ENCODE peak calls at places on chromosome 12, in six cellular contexts. P is HCT116, V is transverse colon, E is ascending aorta, M is neuronal stem cell, X is uterus. J is an unnamed sample. For H3K27me3, the result is how much of the 10 kb centered on the place peaks cover.

GRCh38 chr12:9940370-9940769 is 8.2 kb upstream of the CLEC2A start:
- DNase-seq in V (no peak), X (no peak), E (no peak), M (no peak), P (no peak), J (no peak)

GRCh38 chr12:112031472-112031871 is 18.2 kb downstream of the ERP29 start:
- DNase-seq in V (no peak), M (no peak), E (no peak), P (no peak), X (no peak), J (no peak)

GRCh38 chr12:20044836-20045235 is 323.5 kb upstream of the PDE3A start:
- DNase-seq in X (no peak), M (no peak), V (no peak), P (no peak), E (no peak), J (no peak)

GRCh38 chr12:1533205-1533601 is 61.2 kb downstream of the FBXL14 start:
- DNase-seq in E (no peak), X (no peak), M (no peak), V (no peak), P (no peak), J (no peak)

GRCh38 chr12:132282950-132283771 is 46.2 kb downstream of the GALNT9 start:
- DNase-seq in P (no peak), V (no peak), M (no peak), X (no peak), E (no peak), J (no peak)

GRCh38 chr12:24795699-24796385 is 153.1 kb downstream of the BCAT1 start:
- DNase-seq in P (no peak), V (no peak), M (no peak), E (no peak), X (no peak), J (no peak)

GRCh38 chr12:29640589-29641345 is 143.0 kb downstream of the TMTC1 start:
- DNase-seq in P (peak), X (peak), E (no peak), V (no peak), M (no peak), J (peak)

GRCh38 chr12:64608901-64609542 is 1.3 kb upstream of the RASSF3 start:
- DNase-seq in E (no peak), P (peak), V (peak), M (no peak), X (no peak), J (peak)

GRCh38 chr12:26471560-26471959 is 276.2 kb downstream of the SSPN start:
- DNase-seq in V (no peak), M (no peak), E (no peak), P (no peak), X (no peak), J (no peak)

GRCh38 chr12:60684988-60685655 is 1089.3 kb downstream of the SLC16A7 start:
- DNase-seq in P (no peak), X (no peak), V (no peak), E (no peak), M (no peak), J (no peak)

GRCh38 chr12:113318900-113319628 is 15.8 kb downstream of the SLC8B1 start:
- DNase-seq in M (no peak), X (no peak), P (no peak), V (no peak), E (no peak), J (no peak)

GRCh38 chr12:131604146-131604844 is 106.6 kb upstream of the SFSWAP start:
- DNase-seq in M (no peak), E (no peak), P (no peak), X (no peak), V (peak), J (no peak)

GRCh38 chr12:107092669-107093546 is 441 bp downstream of the CRY1 start:
- DNase-seq in V (peak), P (no peak), X (no peak), E (peak), M (peak), J (peak)

GRCh38 chr12:53327435-53328042 is 6.1 kb upstream of the AAAS start:
- DNase-seq in M (no peak), E (no peak), P (no peak), X (no peak), V (no peak), J (no peak)
- H3K27me3 ChIP-seq in M (under half), E (under half), P (under half), X (under half), V (under half), J (under half)

GRCh38 chr12:57735198-57735855 is 3.2 kb downstream of the AGAP2 start:
- DNase-seq in E (no peak), V (no peak), X (no peak), P (no peak), M (no peak), J (no peak)

GRCh38 chr12:57737467-57738141 is 938 bp downstream of the AGAP2 start:
- DNase-seq in X (no peak), P (no peak), M (no peak), E (no peak), V (no peak), J (no peak)

GRCh38 chr12:57734586-57734985 is 4.0 kb downstream of the AGAP2 start:
- DNase-seq in M (no peak), E (no peak), P (no peak), X (no peak), V (no peak), J (no peak)

GRCh38 chr12:57736743-57737466 is 1.6 kb downstream of the AGAP2 start:
- DNase-seq in X (no peak), P (no peak), V (no peak), E (no peak), M (no peak), J (no peak)

DNA sequence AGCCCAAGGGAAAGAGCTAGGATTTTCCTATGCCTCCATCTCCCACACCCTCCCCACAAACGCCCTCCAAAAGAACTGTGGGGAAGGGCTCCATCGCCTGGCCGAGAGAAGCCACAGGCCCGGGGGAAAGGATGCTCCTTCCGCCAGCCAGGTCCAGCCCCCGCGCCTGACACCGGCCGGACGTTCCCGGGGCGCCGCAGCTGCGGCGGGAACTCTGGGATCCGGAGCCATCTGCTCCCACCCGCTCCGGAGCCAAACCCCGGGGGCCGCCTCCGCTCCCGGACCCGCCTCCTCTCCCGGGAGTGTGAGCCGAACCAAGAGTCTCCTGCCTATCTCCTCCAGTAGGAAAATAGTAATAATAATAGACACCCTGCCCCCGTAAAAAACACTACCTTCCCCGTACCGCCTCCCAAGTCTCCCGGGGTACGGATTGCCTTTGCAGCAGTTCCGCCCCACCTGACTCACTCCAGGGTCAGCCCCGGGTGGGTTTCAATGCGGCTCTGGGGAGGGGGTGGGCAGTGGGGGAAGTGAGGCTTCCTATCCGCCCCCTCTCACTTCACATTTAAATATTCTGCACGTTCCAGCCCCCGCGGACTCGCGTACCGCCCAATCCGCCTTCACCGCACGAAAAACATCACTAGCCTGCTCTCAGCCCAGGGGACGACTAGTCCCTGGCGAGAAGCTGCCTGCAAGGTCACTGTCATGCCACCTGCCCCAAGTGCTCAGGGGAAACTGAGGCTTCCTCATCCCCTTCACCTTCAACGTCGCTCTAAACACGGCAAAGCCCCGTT is 2.4 kb downstream of the AGAP2 start:
- DNase-seq in M (no peak), X (peak), V (no peak), P (no peak), E (no peak), J (no peak)
- H3K27me3 ChIP-seq in M (under half), X (under half), V (half or more), P (under half), E (under half), J (under half)

GRCh38 chr12:71236133-71236660 is 78.4 kb upstream of the TSPAN8 start:
- DNase-seq in E (no peak), X (no peak), M (no peak), V (no peak), P (no peak), J (no peak)

GRCh38 chr12:71237128-71237527 is 79.3 kb upstream of the TSPAN8 start:
- DNase-seq in M (no peak), V (no peak), P (no peak), X (no peak), E (no peak), J (no peak)

GRCh38 chr12:71230542-71230941 is 72.7 kb upstream of the TSPAN8 start:
- DNase-seq in E (no peak), M (no peak), X (no peak), V (no peak), P (no peak), J (no peak)

DNA sequence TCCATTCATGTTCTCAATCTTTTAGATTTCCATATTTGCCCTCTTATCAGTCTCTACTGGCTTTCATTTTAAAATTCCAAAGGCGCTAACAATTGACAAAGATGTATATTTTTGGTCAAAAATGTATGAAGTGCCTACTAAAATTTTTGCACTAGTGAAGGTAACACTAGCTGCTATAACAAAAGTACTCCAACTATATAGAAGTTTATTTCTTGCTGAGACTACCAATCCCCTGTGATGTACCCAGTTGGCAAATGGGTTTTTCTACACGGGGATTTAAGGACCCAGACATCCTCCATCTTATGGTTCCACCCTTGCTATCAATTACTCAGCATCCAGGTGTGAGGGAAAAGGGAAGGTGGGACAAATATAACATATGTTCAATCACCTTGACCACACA is 75.3 kb upstream of the TSPAN8 start:
- DNase-seq in M (no peak), X (no peak), P (no peak), V (no peak), E (no peak), J (no peak)
- H3K27me3 ChIP-seq in M (under half), X (under half), P (under half), V (under half), E (under half), J (under half)

GRCh38 chr12:84397846-84398245 is 514.8 kb downstream of the SLC6A15 start:
- DNase-seq in V (no peak), X (no peak), M (no peak), P (no peak), E (no peak), J (no peak)
- H3K27me3 ChIP-seq in V (under half), X (under half), M (under half), P (under half), E (under half), J (under half)

GRCh38 chr12:52684431-52684830 is 4.2 kb upstream of the KRT1 start:
- DNase-seq in X (no peak), E (no peak), M (no peak), P (no peak), V (no peak), J (no peak)

GRCh38 chr12:52683575-52684300 is 3.5 kb upstream of the KRT1 start:
- DNase-seq in E (no peak), M (no peak), P (no peak), X (no peak), V (no peak), J (no peak)

GRCh38 chr12:52686063-52686462 is 5.9 kb upstream of the KRT1 start:
- DNase-seq in M (no peak), X (no peak), V (peak), E (no peak), P (no peak), J (no peak)

GRCh38 chr12:52686756-52687487 is 6.7 kb upstream of the KRT1 start:
- DNase-seq in X (no peak), V (no peak), M (no peak), P (no peak), E (no peak), J (no peak)

DNA sequence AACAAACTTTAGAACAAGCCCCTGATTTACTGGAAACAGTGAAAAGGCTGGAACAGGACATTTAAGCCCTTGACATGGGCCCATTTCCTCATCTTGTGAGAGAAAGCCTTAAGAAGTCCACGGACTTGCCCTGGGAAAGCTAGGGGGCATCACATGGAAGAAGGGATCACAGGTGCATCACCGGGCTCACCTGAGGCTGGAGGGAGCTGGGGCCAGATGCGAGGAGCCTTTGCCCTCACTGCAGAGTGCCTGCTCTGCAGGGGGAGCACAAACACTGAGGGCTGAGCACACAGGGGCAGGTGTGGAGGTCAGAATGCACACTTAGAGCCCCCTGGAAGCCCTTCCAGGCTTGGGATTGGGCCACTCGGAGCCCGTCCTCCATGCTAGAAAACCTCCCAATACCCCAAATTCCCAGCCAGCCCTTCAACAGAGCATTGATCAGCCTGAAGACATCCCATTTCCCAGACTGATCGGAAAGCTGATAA is 5.2 kb upstream of the KRT1 start:
- DNase-seq in P (no peak), E (no peak), V (no peak), M (no peak), X (no peak), J (no peak)
- H3K27me3 ChIP-seq in P (under half), E (under half), V (under half), M (under half), X (under half), J (under half)

DNA sequence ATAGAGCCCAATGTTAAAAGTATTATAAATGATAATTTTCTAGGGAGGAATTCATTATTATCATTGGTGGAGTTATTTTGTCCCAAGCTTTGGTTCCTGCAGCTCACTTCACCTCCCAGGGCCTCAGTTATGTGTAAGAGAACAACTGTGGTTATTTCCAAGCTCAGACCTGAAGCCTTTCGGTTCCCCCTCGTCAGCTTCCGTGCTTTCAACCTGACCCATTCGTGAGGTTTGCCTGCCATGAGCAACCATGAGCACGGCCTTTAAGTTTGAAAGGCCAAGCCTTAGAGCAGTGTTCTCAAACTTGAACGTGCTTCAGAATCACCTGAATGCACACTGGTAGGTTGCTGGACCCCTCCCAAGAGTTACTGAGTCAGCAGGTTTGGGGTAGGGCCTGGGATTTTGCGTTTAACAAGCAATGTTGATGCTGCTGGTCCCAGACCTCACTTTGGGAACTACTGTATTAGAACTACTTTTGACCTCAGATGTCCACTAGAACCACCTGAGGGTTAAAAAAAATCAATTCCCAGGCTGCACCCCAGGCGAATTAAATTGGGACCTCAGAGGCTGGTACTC is 133.0 kb upstream of the PRMT8 start:
- DNase-seq in V (no peak), X (no peak), P (no peak), M (no peak), E (no peak), J (no peak)
- H3K27me3 ChIP-seq in V (under half), X (under half), P (under half), M (under half), E (under half), J (under half)

GRCh38 chr12:95701275-95701674 is 89.3 kb downstream of the NTN4 start:
- DNase-seq in E (no peak), P (no peak), V (no peak), X (no peak), M (no peak), J (no peak)

GRCh38 chr12:95700316-95700785 is 90.2 kb downstream of the NTN4 start:
- DNase-seq in X (no peak), P (no peak), M (no peak), E (peak), V (no peak), J (no peak)

GRCh38 chr12:95699579-95699978 is 91.0 kb downstream of the NTN4 start:
- DNase-seq in M (no peak), V (no peak), E (no peak), X (no peak), P (no peak), J (no peak)

GRCh38 chr12:95703986-95704385 is 86.6 kb downstream of the NTN4 start:
- DNase-seq in V (no peak), M (no peak), P (no peak), X (no peak), E (no peak), J (no peak)

GRCh38 chr12:95701722-95702418 is 88.7 kb downstream of the NTN4 start:
- DNase-seq in V (no peak), M (no peak), X (no peak), E (no peak), P (no peak), J (no peak)
- H3K27me3 ChIP-seq in V (under half), M (under half), X (under half), E (under half), P (under half), J (under half)

GRCh38 chr12:48004941-48005749 is 869 bp upstream of the COL2A1 start:
- DNase-seq in X (no peak), M (no peak), V (no peak), P (no peak), E (no peak), J (no peak)
- H3K27me3 ChIP-seq in X (under half), M (under half), V (half or more), P (under half), E (under half), J (under half)

J was measured in HAP-1.